ENCODE peak calls at places on chromosomes 11 and 22, in six cellular contexts. One of them, this sample, is unnamed.

GRCh38 chr11:60005360-60005759 is 11.6 kb upstream of the OOSP4B start:
- DNase-seq in dorsolateral prefrontal cortex: no peak
- DNase-seq in cardiac muscle cell: no peak
- DNase-seq in IMR-90: no peak
- DNase-seq in fibroblast of lung: no peak
- DNase-seq in Peyer's patch: no peak
- DNase-seq in this sample: no peak

GRCh38 chr22:45127866-45128265 is 35.9 kb upstream of the NUP50 start:
- DNase-seq in IMR-90: peak; percentile 75
- DNase-seq in dorsolateral prefrontal cortex: no peak
- DNase-seq in fibroblast of lung: peak; percentile 70
- DNase-seq in cardiac muscle cell: no peak
- DNase-seq in Peyer's patch: no peak
- DNase-seq in this sample: no peak

GRCh38 chr22:23213031-23213555 is 32.8 kb downstream of the BCR start:
- DNase-seq in Peyer's patch: no peak
- DNase-seq in fibroblast of lung: no peak
- DNase-seq in cardiac muscle cell: no peak
- DNase-seq in IMR-90: no peak
- DNase-seq in dorsolateral prefrontal cortex: peak; percentile 40
- DNase-seq in this sample: no peak

GRCh38 chr22:47160141-47160541 is 397.7 kb downstream of the TBC1D22A start:
- DNase-seq in dorsolateral prefrontal cortex: no peak
- DNase-seq in fibroblast of lung: no peak
- DNase-seq in Peyer's patch: no peak
- DNase-seq in cardiac muscle cell: no peak
- DNase-seq in IMR-90: no peak
- DNase-seq in this sample: no peak

GRCh38 chr22:24230911-24231656 is 13.8 kb downstream of the GGT5 start:
- DNase-seq in Peyer's patch: peak; percentile 82
- DNase-seq in IMR-90: no peak
- DNase-seq in dorsolateral prefrontal cortex: no peak
- DNase-seq in fibroblast of lung: no peak
- DNase-seq in cardiac muscle cell: peak; percentile 36
- DNase-seq in this sample: no peak

GRCh38 chr11:10539339-10539738 is 1.6 kb downstream of the RNF141 start:
- DNase-seq in Peyer's patch: no peak
- DNase-seq in fibroblast of lung: no peak
- DNase-seq in dorsolateral prefrontal cortex: no peak
- DNase-seq in IMR-90: no peak
- DNase-seq in cardiac muscle cell: no peak
- DNase-seq in this sample: no peak

GRCh38 chr11:66006134-66006890 is 4.0 kb downstream of the BANF1 start:
- DNase-seq in cardiac muscle cell: no peak
- DNase-seq in IMR-90: no peak
- DNase-seq in Peyer's patch: no peak
- DNase-seq in fibroblast of lung: no peak
- DNase-seq in dorsolateral prefrontal cortex: no peak
- DNase-seq in this sample: no peak

GRCh38 chr11:68044898-68045351 is 6.1 kb downstream of the TCIRG1 start:
- DNase-seq in Peyer's patch: no peak
- DNase-seq in IMR-90: no peak
- DNase-seq in dorsolateral prefrontal cortex: no peak
- DNase-seq in fibroblast of lung: no peak
- DNase-seq in cardiac muscle cell: no peak
- DNase-seq in this sample: no peak

GRCh38 chr11:3995949-3996554 is 98.5 kb upstream of the RRM1 start:
- DNase-seq in dorsolateral prefrontal cortex: no peak
- DNase-seq in cardiac muscle cell: no peak
- DNase-seq in Peyer's patch: no peak
- DNase-seq in IMR-90: peak; percentile 42
- DNase-seq in fibroblast of lung: peak; percentile 42
- DNase-seq in this sample: no peak

GRCh38 chr11:96520939-96521338 is 131.1 kb downstream of the JRKL start:
- DNase-seq in dorsolateral prefrontal cortex: no peak
- DNase-seq in fibroblast of lung: no peak
- DNase-seq in cardiac muscle cell: no peak
- DNase-seq in Peyer's patch: no peak
- DNase-seq in IMR-90: no peak
- DNase-seq in this sample: no peak

GRCh38 chr11:7577883-7578242 is 64.1 kb downstream of the PPFIBP2 start:
- DNase-seq in Peyer's patch: no peak
- DNase-seq in cardiac muscle cell: no peak
- DNase-seq in IMR-90: peak; percentile 49
- DNase-seq in dorsolateral prefrontal cortex: no peak
- DNase-seq in fibroblast of lung: peak; percentile 18
- DNase-seq in this sample: no peak

GRCh38 chr22:17056807-17057206 is 28.0 kb upstream of the IL17RA start:
- DNase-seq in cardiac muscle cell: no peak
- DNase-seq in dorsolateral prefrontal cortex: no peak
- DNase-seq in fibroblast of lung: no peak
- DNase-seq in IMR-90: no peak
- DNase-seq in Peyer's patch: peak; percentile 32
- DNase-seq in this sample: no peak

GRCh38 chr11:134727636-134728035 is 315.6 kb upstream of the B3GAT1 start:
- DNase-seq in IMR-90: no peak
- DNase-seq in fibroblast of lung: no peak
- DNase-seq in Peyer's patch: no peak
- DNase-seq in cardiac muscle cell: no peak
- DNase-seq in dorsolateral prefrontal cortex: no peak
- DNase-seq in this sample: no peak

GRCh38 chr11:134725211-134725610 is 313.2 kb upstream of the B3GAT1 start:
- DNase-seq in fibroblast of lung: no peak
- DNase-seq in cardiac muscle cell: no peak
- DNase-seq in dorsolateral prefrontal cortex: no peak
- DNase-seq in Peyer's patch: no peak
- DNase-seq in IMR-90: no peak
- DNase-seq in this sample: no peak

GRCh38 chr11:134727204-134727603 is 315.2 kb upstream of the B3GAT1 start:
- DNase-seq in IMR-90: no peak
- DNase-seq in Peyer's patch: no peak
- DNase-seq in dorsolateral prefrontal cortex: no peak
- DNase-seq in fibroblast of lung: no peak
- DNase-seq in cardiac muscle cell: no peak
- DNase-seq in this sample: no peak

GRCh38 chr11:134724779-134725140 is 312.7 kb upstream of the B3GAT1 start:
- DNase-seq in IMR-90: no peak
- DNase-seq in Peyer's patch: no peak
- DNase-seq in fibroblast of lung: no peak
- DNase-seq in dorsolateral prefrontal cortex: no peak
- DNase-seq in cardiac muscle cell: no peak
- DNase-seq in this sample: no peak

GRCh38 chr11:134725939-134726639 is 314.0 kb upstream of the B3GAT1 start:
- DNase-seq in fibroblast of lung: no peak
- DNase-seq in dorsolateral prefrontal cortex: no peak
- DNase-seq in IMR-90: no peak
- DNase-seq in cardiac muscle cell: no peak
- DNase-seq in Peyer's patch: no peak
- DNase-seq in this sample: no peak
- TF ChIP-seq CTCF in fibroblast of lung: no peak
- TF ChIP-seq CTCF in dorsolateral prefrontal cortex: no peak
- TF ChIP-seq CTCF in IMR-90: no peak
- TF ChIP-seq CTCF in cardiac muscle cell: no peak
- TF ChIP-seq CTCF in Peyer's patch: peak; percentile 56
- TF ChIP-seq CTCF in this sample: no peak

DNA sequence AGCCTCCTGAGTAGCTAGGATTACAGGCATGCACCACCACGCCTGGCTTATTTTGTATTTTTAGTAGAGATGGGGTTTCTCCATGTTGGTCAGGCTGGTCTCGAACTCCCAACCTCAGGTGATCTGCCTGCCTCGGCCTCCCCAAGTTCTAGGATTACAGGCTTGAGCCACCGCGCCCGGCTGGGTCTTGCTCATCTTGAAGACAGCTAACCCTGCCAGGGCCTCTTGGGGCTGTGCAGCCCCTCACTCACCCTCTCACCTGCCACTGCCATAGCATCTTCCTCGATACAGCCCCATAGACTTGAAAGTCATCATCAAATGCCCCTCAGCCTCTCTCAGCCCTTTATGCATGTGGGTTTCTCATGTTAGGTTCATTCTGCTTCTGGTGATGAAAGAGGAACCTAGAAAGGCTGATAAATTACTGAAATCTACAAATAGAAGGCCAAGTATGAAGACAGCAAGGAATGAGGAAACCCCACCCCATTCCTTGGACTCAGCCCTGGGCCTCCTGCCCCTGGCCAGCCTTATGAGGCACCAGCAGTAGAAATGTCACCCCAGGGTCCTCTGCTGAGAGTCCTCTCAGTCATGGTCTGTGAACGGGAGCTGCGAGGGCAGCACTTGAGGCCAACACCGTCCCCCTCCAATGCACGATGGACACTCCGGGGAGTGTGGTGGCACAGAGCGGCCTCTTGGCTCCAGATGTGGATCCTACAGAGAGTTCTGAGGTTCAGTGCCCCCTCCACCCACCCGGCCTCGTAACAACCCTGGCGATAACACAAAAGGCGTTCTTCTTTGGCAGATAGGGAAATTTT is 24.8 kb downstream of the SCGB1A1 start:
- DNase-seq in Peyer's patch: no peak
- DNase-seq in cardiac muscle cell: no peak
- DNase-seq in fibroblast of lung: peak; percentile 43
- DNase-seq in dorsolateral prefrontal cortex: no peak
- DNase-seq in IMR-90: no peak
- DNase-seq in this sample: no peak
- H3K4me3 ChIP-seq in Peyer's patch: no peak overlapping the region
- H3K4me3 ChIP-seq in cardiac muscle cell: no peak overlapping the region
- H3K4me3 ChIP-seq in fibroblast of lung: no peak overlapping the region
- H3K4me3 ChIP-seq in dorsolateral prefrontal cortex: peak overlapping the region; percentile 61
- H3K4me3 ChIP-seq in IMR-90: no peak overlapping the region
- H3K4me3 ChIP-seq in this sample: peak overlapping the region; percentile 35

DNA sequence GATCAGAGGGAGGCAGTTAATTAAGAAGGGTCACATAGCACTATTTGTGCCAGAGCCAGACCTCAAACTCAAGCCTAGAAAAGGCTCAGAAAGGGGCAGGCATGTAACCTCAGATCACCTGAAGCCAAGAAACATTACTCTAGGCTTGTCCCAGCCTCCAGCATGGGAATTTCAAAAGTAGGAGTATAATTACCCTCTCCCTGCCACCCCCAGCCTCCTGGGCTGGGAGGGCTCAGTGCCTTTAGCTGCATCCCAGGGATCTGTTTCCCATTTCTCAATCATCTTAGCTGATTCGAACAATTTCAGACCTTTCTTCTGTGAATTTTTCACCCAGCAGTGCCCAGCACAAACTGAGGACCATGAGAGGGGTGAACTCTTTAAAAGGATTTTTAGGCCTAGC is 33.1 kb upstream of the LRRC10B start:
- DNase-seq in Peyer's patch: no peak
- DNase-seq in dorsolateral prefrontal cortex: no peak
- DNase-seq in fibroblast of lung: no peak
- DNase-seq in IMR-90: no peak
- DNase-seq in cardiac muscle cell: no peak
- DNase-seq in this sample: no peak
- H3K27ac ChIP-seq in Peyer's patch: no peak overlapping the region
- H3K27ac ChIP-seq in dorsolateral prefrontal cortex: peak overlapping the region; percentile 74
- H3K27ac ChIP-seq in fibroblast of lung: no peak overlapping the region
- H3K27ac ChIP-seq in IMR-90: no peak overlapping the region
- H3K27ac ChIP-seq in cardiac muscle cell: no peak overlapping the region
- H3K27ac ChIP-seq in this sample: no peak overlapping the region

DNA sequence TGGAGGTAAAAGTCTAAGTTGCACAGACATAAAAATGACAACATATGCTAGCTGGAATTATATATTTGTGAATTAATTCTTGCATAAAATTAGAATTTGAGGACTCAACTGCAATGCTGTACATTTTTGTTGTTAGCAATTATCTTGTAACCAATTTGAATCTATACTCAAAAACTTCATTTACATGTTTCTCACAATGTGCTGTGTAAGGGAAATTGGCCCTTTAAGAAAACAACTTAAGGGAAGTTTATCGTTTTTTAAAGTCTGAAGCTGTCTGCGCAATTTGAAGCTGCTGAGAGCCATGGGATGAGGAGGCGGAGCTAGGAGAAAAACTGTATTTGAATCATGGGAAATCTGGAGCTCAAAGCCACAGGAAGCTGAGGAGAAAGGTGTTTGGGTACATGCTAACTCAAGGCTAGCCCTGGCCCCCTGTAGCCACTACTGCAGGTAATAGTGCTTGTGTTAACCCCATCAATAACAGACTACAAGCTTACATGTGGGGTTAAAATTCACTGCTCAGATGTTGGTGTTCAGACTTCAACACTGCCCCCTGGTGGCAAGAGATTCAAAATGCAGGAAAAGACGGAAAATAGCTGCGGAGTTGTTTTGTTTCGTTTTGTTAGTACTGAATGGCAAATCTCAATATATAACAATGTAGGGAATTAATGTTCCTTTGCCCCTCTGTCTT is 126.1 kb downstream of the BRD1 start:
- DNase-seq in fibroblast of lung: no peak
- DNase-seq in cardiac muscle cell: no peak
- DNase-seq in dorsolateral prefrontal cortex: no peak
- DNase-seq in Peyer's patch: no peak
- DNase-seq in IMR-90: no peak
- DNase-seq in this sample: no peak
- TF ChIP-seq CTCF in fibroblast of lung: peak; percentile 12
- TF ChIP-seq CTCF in cardiac muscle cell: peak; percentile 14
- TF ChIP-seq CTCF in dorsolateral prefrontal cortex: peak; percentile 26
- TF ChIP-seq CTCF in Peyer's patch: peak; percentile 32
- TF ChIP-seq CTCF in IMR-90: no peak
- TF ChIP-seq CTCF in this sample: no peak

GRCh38 chr11:111021131-111021530 is 224.4 kb upstream of the POU2AF2 start:
- DNase-seq in dorsolateral prefrontal cortex: no peak
- DNase-seq in Peyer's patch: no peak
- DNase-seq in cardiac muscle cell: peak; percentile 11
- DNase-seq in IMR-90: no peak
- DNase-seq in fibroblast of lung: no peak
- DNase-seq in this sample: no peak
- H3K4me3 ChIP-seq in dorsolateral prefrontal cortex: no peak overlapping the region
- H3K4me3 ChIP-seq in Peyer's patch: no peak overlapping the region
- H3K4me3 ChIP-seq in cardiac muscle cell: no peak overlapping the region
- H3K4me3 ChIP-seq in IMR-90: no peak overlapping the region
- H3K4me3 ChIP-seq in fibroblast of lung: no peak overlapping the region
- H3K4me3 ChIP-seq in this sample: no peak overlapping the region

GRCh38 chr11:79098096-79098495 is 342.7 kb downstream of the TENM4 start:
- DNase-seq in IMR-90: no peak
- DNase-seq in cardiac muscle cell: no peak
- DNase-seq in dorsolateral prefrontal cortex: no peak
- DNase-seq in fibroblast of lung: no peak
- DNase-seq in Peyer's patch: no peak
- DNase-seq in this sample: no peak

GRCh38 chr11:79100093-79100704 is 340.6 kb downstream of the TENM4 start:
- DNase-seq in cardiac muscle cell: peak; percentile 46
- DNase-seq in dorsolateral prefrontal cortex: no peak
- DNase-seq in Peyer's patch: peak; percentile 59
- DNase-seq in IMR-90: peak; percentile 55
- DNase-seq in fibroblast of lung: peak; percentile 51
- DNase-seq in this sample: no peak

GRCh38 chr11:79095424-79095823 is 345.4 kb downstream of the TENM4 start:
- DNase-seq in cardiac muscle cell: no peak
- DNase-seq in fibroblast of lung: no peak
- DNase-seq in dorsolateral prefrontal cortex: no peak
- DNase-seq in IMR-90: no peak
- DNase-seq in Peyer's patch: no peak
- DNase-seq in this sample: no peak

GRCh38 chr11:79094601-79095000 is 346.2 kb downstream of the TENM4 start:
- DNase-seq in cardiac muscle cell: no peak
- DNase-seq in fibroblast of lung: no peak
- DNase-seq in dorsolateral prefrontal cortex: no peak
- DNase-seq in Peyer's patch: no peak
- DNase-seq in IMR-90: no peak
- DNase-seq in this sample: no peak

GRCh38 chr11:79097279-79097875 is 343.5 kb downstream of the TENM4 start:
- DNase-seq in Peyer's patch: no peak
- DNase-seq in dorsolateral prefrontal cortex: no peak
- DNase-seq in IMR-90: no peak
- DNase-seq in cardiac muscle cell: no peak
- DNase-seq in fibroblast of lung: peak; percentile 32
- DNase-seq in this sample: no peak
- H3K27ac ChIP-seq in Peyer's patch: no peak overlapping the region
- H3K27ac ChIP-seq in dorsolateral prefrontal cortex: no peak overlapping the region
- H3K27ac ChIP-seq in IMR-90: no peak overlapping the region
- H3K27ac ChIP-seq in cardiac muscle cell: peak overlapping the region; percentile 49
- H3K27ac ChIP-seq in fibroblast of lung: no peak overlapping the region
- H3K27ac ChIP-seq in this sample: no peak overlapping the region